ENCODE peak calls at places on chromosome 20, in six cellular contexts. Q is fibroblast of lung, C is GM12865, B is endodermal cell, T is AG04450, E is A549. R is an unnamed sample.

GRCh38 chr20:50098259-50098658 is 14.7 kb downstream of the UBE2V1 start:
- DNase-seq in B (no peak), Q (no peak), C (no peak), T (no peak), E (no peak), R (no peak)

GRCh38 chr20:47382746-47383145 is 26.2 kb upstream of the ZMYND8 start:
- DNase-seq in B (no peak), T (no peak), C (no peak), E (no peak), Q (peak), R (no peak)

GRCh38 chr20:15603501-15603900 is 969.7 kb downstream of the KIF16B start:
- DNase-seq in C (no peak), Q (no peak), B (no peak), E (no peak), T (no peak), R (no peak)

GRCh38 chr20:12170406-12170805 is 252.7 kb downstream of the BTBD3 start:
- DNase-seq in Q (peak), C (no peak), E (no peak), T (no peak), B (no peak), R (no peak)

GRCh38 chr20:51890003-51890402 is 87.7 kb upstream of the SALL4 start:
- DNase-seq in T (no peak), B (no peak), C (no peak), Q (no peak), E (no peak), R (no peak)

GRCh38 chr20:53349730-53350129 is 243.9 kb downstream of the ZNF217 start:
- DNase-seq in B (no peak), C (no peak), T (no peak), Q (no peak), E (no peak), R (no peak)

GRCh38 chr20:4457566-4458543 is 263.9 kb upstream of the PRND start:
- DNase-seq in B (peak), E (no peak), T (no peak), C (no peak), Q (no peak), R (no peak)

GRCh38 chr20:41645372-41645771 is 27.2 kb upstream of the CHD6 start:
- DNase-seq in Q (no peak), E (no peak), C (no peak), B (no peak), T (no peak), R (no peak)

GRCh38 chr20:60063739-60064138 is 105.5 kb downstream of the CDH26 start:
- DNase-seq in B (peak), C (no peak), Q (no peak), T (no peak), E (no peak), R (no peak)

GRCh38 chr20:48787861-48788375 is 39.9 kb downstream of the PREX1 start:
- DNase-seq in C (peak), T (no peak), B (no peak), Q (peak), E (peak), R (no peak)

GRCh38 chr20:25467441-25467840 is 60.0 kb downstream of the GINS1 start:
- DNase-seq in T (no peak), E (no peak), B (no peak), Q (no peak), C (no peak), R (no peak)

GRCh38 chr20:25471020-25471419 is 63.5 kb downstream of the GINS1 start:
- DNase-seq in T (no peak), B (no peak), C (no peak), Q (no peak), E (no peak), R (no peak)

GRCh38 chr20:25469558-25469957 is 62.1 kb downstream of the GINS1 start:
- DNase-seq in B (no peak), C (no peak), E (no peak), Q (no peak), T (no peak), R (no peak)

GRCh38 chr20:25468126-25469075 is 60.9 kb downstream of the GINS1 start:
- DNase-seq in B (no peak), C (no peak), T (no peak), E (no peak), Q (no peak), R (no peak)

GRCh38 chr20:25470045-25470444 is 62.6 kb downstream of the GINS1 start:
- DNase-seq in B (peak), C (peak), E (no peak), T (no peak), Q (peak), R (no peak)
- TF ChIP-seq CTCF in B (peak), C (peak), E (peak), T (peak), Q (peak), R (peak)

GRCh38 chr20:62101078-62101477 is 21.2 kb upstream of the LSM14B start:
- DNase-seq in C (no peak), Q (no peak), B (no peak), E (no peak), T (no peak), R (no peak)

GRCh38 chr20:62103508-62104233 is 18.6 kb upstream of the LSM14B start:
- DNase-seq in E (no peak), C (no peak), T (no peak), B (peak), Q (no peak), R (no peak)

GRCh38 chr20:62104234-62104789 is 18.0 kb upstream of the LSM14B start:
- DNase-seq in Q (no peak), B (no peak), T (no peak), C (no peak), E (no peak), R (no peak)

GRCh38 chr20:62104791-62105345 is 17.4 kb upstream of the LSM14B start:
- DNase-seq in E (no peak), C (no peak), Q (no peak), B (no peak), T (no peak), R (no peak)

DNA sequence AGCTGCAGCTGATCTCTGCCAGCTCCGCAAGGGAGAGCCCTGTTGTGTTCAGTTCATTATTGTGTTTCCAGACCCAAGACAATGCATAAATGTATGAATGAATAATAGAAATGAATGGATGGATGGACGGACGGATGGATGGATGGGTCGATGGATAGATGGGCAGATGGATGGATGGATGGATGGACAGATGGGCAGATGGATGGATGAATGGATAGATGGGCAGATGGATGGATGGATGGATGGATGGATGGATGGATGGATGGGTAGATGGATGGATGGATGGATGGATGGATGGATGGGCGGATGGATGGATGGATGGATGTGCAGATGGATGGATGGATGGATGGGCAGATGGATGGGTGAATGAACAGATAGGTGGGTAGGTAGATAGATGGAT is 16.7 kb upstream of the LSM14B start:
- DNase-seq in Q (no peak), C (no peak), T (no peak), E (no peak), B (no peak), R (no peak)
- H3K4me3 ChIP-seq in Q (no peak), C (no peak), T (no peak), E (no peak), B (no peak), R (no peak)

GRCh38 chr20:10423735-10424134 is 10.3 kb downstream of the MKKS start:
- DNase-seq in B (no peak), Q (no peak), C (no peak), T (no peak), E (no peak), R (no peak)
- TF ChIP-seq CTCF in B (no peak), Q (no peak), C (no peak), T (no peak), E (no peak), R (no peak)

DNA sequence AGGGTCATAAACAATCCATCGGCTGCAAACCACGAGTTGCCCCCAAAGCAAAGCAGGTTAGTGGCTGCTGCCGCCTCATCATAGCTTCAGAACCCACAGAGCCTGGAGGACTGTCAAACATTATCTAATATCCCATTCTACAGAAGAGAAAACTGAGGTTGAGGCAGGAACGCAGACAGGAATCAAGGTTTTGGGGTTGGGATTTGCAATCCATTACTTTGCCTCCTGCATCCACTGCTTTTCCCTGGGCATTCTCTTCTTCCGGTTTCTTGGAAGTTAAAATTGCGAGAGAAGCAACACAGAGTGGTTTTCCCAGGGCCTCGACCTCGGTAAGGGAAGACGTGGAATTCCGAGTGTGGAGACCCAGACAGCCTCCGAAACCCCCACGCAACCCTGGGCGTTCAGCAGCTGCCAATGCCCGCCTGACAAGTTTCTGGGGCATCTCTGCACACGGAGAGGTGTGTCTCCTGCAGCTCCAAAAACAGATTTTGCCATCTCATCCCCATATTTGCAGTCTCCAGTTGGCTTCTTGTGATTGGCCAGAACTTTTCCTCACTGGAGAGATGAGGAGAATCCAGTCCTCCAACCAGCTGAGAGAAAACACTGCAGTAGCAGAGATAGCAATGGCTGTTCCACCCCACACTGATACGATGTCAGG is 45.5 kb upstream of the SNAP25 start:
- DNase-seq in B (no peak), T (no peak), E (no peak), C (no peak), Q (no peak), R (no peak)
- H3K4me3 ChIP-seq in B (peak), T (no peak), E (peak), C (no peak), Q (no peak), R (no peak)

GRCh38 chr20:44173846-44174245 is 13.1 kb downstream of the JPH2 start:
- DNase-seq in E (no peak), B (no peak), C (no peak), T (no peak), Q (no peak), R (no peak)

GRCh38 chr20:44170796-44171410 is 16.1 kb downstream of the JPH2 start:
- DNase-seq in B (no peak), Q (no peak), E (no peak), T (no peak), C (no peak), R (no peak)

GRCh38 chr20:44172572-44172950 is 14.4 kb downstream of the JPH2 start:
- DNase-seq in B (no peak), E (no peak), C (no peak), T (no peak), Q (no peak), R (no peak)

GRCh38 chr20:44173116-44173515 is 13.9 kb downstream of the JPH2 start:
- DNase-seq in T (no peak), E (no peak), C (no peak), B (no peak), Q (no peak), R (no peak)

GRCh38 chr20:44171775-44172571 is 15.0 kb downstream of the JPH2 start:
- DNase-seq in E (no peak), T (no peak), B (no peak), C (no peak), Q (no peak), R (no peak)
- TF ChIP-seq CTCF in E (no peak), T (no peak), B (no peak), C (no peak), Q (no peak), R (no peak)

DNA sequence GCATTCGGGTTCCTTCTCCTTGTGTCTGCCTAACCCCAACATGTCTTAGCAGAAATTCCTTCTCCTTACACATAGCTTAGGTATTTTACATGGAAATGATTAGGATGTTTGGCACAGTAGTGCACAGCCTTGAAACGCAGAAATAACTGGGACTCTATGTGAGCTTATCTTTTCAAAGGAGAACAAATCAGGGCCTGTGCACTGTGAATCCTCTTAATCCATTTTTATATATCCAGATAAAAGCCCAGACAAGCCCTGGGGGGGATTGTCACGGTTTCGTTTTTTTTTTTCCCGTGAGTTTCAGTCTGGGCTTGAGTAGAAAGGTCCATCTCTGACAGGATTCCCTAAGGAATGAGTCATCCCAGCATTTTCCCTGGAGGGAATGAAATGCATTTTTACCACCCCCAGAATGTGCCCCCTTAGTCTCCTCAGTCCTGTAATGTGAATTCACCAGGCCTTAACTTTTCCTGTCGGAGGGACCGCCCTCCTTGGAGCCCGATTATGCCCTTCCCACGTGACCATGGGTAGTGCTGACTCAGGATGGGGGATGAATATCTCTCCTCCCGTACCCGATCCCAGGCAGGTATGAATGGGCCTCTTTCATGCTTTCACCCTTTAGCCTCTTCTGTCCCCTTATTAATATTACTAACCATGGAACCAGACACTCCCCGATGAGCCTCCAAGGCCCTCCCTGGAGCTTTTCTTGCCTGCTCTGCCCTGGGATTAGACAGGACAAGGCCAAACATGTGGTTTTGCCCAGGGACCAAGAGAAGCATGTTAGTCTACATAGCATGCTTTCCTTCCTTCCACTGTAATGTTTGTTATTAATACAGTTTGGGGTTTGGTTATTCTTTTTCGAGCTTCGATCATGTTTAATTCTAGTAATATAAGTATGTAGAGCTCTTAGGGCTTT is 23.9 kb upstream of the NAA20 start:
- DNase-seq in Q (peak), C (no peak), B (peak), T (peak), E (peak), R (peak)
- H3K4me3 ChIP-seq in Q (peak), C (no peak), B (no peak), T (peak), E (peak), R (peak)

GRCh38 chr20:2873010-2873746 is at the start of gene PTPRA:
- DNase-seq in Q (peak), B (peak), T (peak), C (peak), E (peak), R (no peak)
- TF ChIP-seq CTCF in Q (no peak), B (no peak), T (no peak), C (no peak), E (no peak), R (no peak)

DNA sequence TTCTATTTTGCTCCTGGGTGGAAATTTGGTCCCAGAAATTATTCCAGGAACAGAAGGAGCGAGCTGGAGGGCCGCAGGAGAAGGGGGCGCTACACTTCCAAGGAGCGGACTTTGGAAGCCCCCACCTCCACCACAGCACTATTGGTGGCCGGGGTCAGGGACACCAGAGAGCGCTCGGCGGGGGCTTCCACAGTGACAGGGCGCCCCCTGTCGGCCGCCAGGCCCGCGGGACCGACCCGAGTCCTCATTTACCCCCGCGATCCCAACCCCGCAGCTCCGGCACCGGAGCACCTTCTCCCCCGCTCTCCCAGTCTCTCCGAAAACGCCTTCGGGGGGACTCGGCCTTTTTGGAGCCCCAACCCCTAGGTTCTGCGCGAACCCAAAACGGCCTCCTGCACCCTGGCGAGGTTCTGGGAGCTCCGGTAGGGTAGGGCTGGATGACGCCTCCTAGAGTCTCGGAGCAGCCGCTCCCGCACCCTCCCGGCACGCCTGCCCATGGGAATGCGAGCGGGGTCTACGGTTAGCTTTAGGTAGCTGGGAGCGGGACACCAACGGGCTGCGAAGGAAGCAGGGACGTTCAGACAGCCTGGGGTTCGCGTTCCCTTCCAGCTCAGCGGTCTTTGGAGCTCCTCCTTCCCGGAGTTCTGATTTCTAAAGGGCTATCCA is 2.4 kb upstream of the FOXA2 start:
- DNase-seq in B (peak), T (no peak), Q (no peak), C (peak), E (peak), R (no peak)
- H3K4me3 ChIP-seq in B (peak), T (no peak), Q (no peak), C (no peak), E (peak), R (no peak)

GRCh38 chr20:46108976-46109375 is 9.1 kb upstream of the CD40 start:
- DNase-seq in C (no peak), T (no peak), Q (no peak), B (no peak), E (no peak), R (no peak)

GRCh38 chr20:46112430-46113020 is 5.6 kb upstream of the CD40 start:
- DNase-seq in B (peak), E (no peak), C (no peak), T (no peak), Q (no peak), R (no peak)

GRCh38 chr20:46111836-46112212 is 6.3 kb upstream of the CD40 start:
- DNase-seq in T (no peak), Q (no peak), B (no peak), E (no peak), C (no peak), R (no peak)

GRCh38 chr20:46111028-46111835 is 6.9 kb upstream of the CD40 start:
- DNase-seq in C (peak), Q (no peak), B (no peak), T (no peak), E (no peak), R (no peak)

DNA sequence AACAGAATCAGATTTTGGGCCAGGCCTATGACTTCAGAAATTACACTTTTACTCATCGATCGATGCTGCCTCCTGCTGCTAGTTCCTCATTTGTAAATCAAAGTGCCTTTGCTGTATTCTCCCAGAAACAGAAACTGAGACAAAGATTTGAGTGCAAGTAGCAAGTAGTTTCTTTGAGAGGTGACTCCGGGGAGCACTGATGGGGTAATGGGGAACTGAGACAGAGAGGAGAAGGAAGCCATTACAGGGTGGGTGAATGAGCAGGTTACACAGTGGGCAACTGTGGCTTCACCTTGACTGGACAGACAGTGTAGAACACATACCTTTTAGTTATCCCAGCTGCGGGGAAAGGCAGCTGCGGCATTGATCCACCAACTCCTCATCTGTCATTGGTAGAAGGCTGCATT is 9.7 kb upstream of the CD40 start:
- DNase-seq in T (no peak), C (peak), B (no peak), Q (no peak), E (no peak), R (no peak)
- TF ChIP-seq CTCF in T (no peak), C (peak), B (no peak), Q (no peak), E (no peak), R (no peak)

GRCh38 chr20:63496404-63497120 is 2.3 kb downstream of the EEF1A2 start:
- DNase-seq in T (no peak), Q (no peak), C (no peak), E (no peak), B (no peak), R (no peak)
- H3K4me3 ChIP-seq in T (no peak), Q (no peak), C (no peak), E (no peak), B (no peak), R (peak)

R was measured in AG04449.